ENCODE peak calls at places on chromosomes 6 and 20, in four cellular contexts. Q is right lobe of liver; J is cardiac fibroblast; Z is CD8-positive, alpha-beta T cell. E is an unnamed sample.

GRCh38 chr6:106083618-106084017 is 2.5 kb upstream of the PRDM1 start:
- DNase-seq in Q (no peak), J (no peak), Z (no peak), E (no peak)

GRCh38 chr6:35360349-35361138 is 18.2 kb downstream of the PPARD start:
- DNase-seq in Q (peak; percentile 70), J (peak; percentile 40), Z (no peak), E (no peak)

GRCh38 chr6:88161921-88162320 is 4.2 kb downstream of the CNR1 start:
- DNase-seq in Q (no peak), J (no peak), Z (no peak), E (no peak)

GRCh38 chr6:25249133-25249532 is 30.0 kb upstream of the CARMIL1 start:
- DNase-seq in Q (no peak), J (no peak), Z (no peak), E (no peak)

GRCh38 chr20:60306516-60306915 is 348.3 kb downstream of the CDH26 start:
- DNase-seq in Q (no peak), J (no peak), Z (no peak), E (no peak)

GRCh38 chr6:88871498-88871897 is 91.9 kb downstream of the RNGTT start:
- DNase-seq in Q (no peak), J (no peak), Z (no peak), E (peak; percentile 8)

GRCh38 chr20:61457725-61458124 is 205.7 kb downstream of the CDH4 start:
- DNase-seq in Q (no peak), J (no peak), Z (no peak), E (no peak)

GRCh38 chr6:92559002-92559401 is 860.4 kb downstream of the EPHA7 start:
- DNase-seq in Q (no peak), J (no peak), Z (no peak), E (peak; percentile 2)

GRCh38 chr6:4804095-4804494 is 27.9 kb downstream of the CDYL start:
- DNase-seq in Q (no peak), J (peak; percentile 27), Z (no peak), E (peak; percentile 72)

GRCh38 chr20:8807480-8808179 is 261.3 kb upstream of the PLCB4 start:
- DNase-seq in Q (no peak), J (no peak), Z (no peak), E (no peak)

GRCh38 chr6:116954938-116955337 is 77.9 kb downstream of the RFX6 start:
- DNase-seq in Q (peak; percentile 16), J (no peak), Z (no peak), E (no peak)

GRCh38 chr20:4511776-4512175 is 209.9 kb upstream of the PRND start:
- DNase-seq in Q (no peak), J (no peak), Z (no peak), E (no peak)

GRCh38 chr6:5379647-5380242 is 118.4 kb downstream of the FARS2 start:
- DNase-seq in Q (no peak), J (peak; percentile 58), Z (no peak), E (peak; percentile 76)

GRCh38 chr6:110688661-110689268 is 126.5 kb downstream of the CDK19 start:
- DNase-seq in Q (no peak), J (no peak), Z (no peak), E (no peak)

GRCh38 chr20:34333786-34334185 is 29.3 kb upstream of the ITCH start:
- DNase-seq in Q (no peak), J (no peak), Z (no peak), E (no peak)

GRCh38 chr6:88361754-88362153 is 195.6 kb upstream of the CNR1 start:
- DNase-seq in Q (no peak), J (no peak), Z (no peak), E (no peak)

GRCh38 chr6:84074988-84075781 is 41.6 kb downstream of the MRAP2 start:
- DNase-seq in Q (no peak), J (peak; percentile 28), Z (no peak), E (peak; percentile 6)

GRCh38 chr6:157219201-157220200 is 103.8 kb downstream of the TMEM242 start:
- DNase-seq in Q (no peak), J (peak; percentile 46), Z (no peak), E (peak; percentile 56)

GRCh38 chr6:35188886-35189285 is 24.9 kb upstream of the SCUBE3 start:
- DNase-seq in Q (no peak), J (no peak), Z (no peak), E (no peak)

GRCh38 chr6:130293800-130294199 is 71.0 kb upstream of the SAMD3 start:
- DNase-seq in Q (no peak), J (peak; percentile 66), Z (peak; percentile 29), E (peak; percentile 70)

GRCh38 chr20:16187956-16188616 is 385.2 kb downstream of the KIF16B start:
- DNase-seq in Q (no peak), J (no peak), Z (no peak), E (no peak)

GRCh38 chr6:133835901-133836300 is 53.0 kb upstream of the TCF21 start:
- DNase-seq in Q (no peak), J (peak; percentile 50), Z (no peak), E (peak; percentile 62)

GRCh38 chr6:157848693-157849092 is 25.6 kb downstream of the SNX9 start:
- DNase-seq in Q (no peak), J (no peak), Z (no peak), E (no peak)

GRCh38 chr6:98787961-98788360 is 46.4 kb upstream of the POU3F2 start:
- DNase-seq in Q (no peak), J (no peak), Z (no peak), E (no peak)

GRCh38 chr20:55354700-55355099 is 650.6 kb downstream of the CBLN4 start:
- DNase-seq in Q (no peak), J (no peak), Z (no peak), E (no peak)

GRCh38 chr6:45256697-45257695 is 71.1 kb upstream of the RUNX2 start:
- DNase-seq in Q (no peak), J (peak; percentile 51), Z (no peak), E (peak; percentile 46)

GRCh38 chr20:47792021-47792618 is 6.8 kb upstream of the SULF2 start:
- DNase-seq in Q (no peak), J (peak; percentile 99), Z (no peak), E (peak; percentile 84)

GRCh38 chr20:50303573-50304500 is 113.2 kb downstream of the CEBPB start:
- DNase-seq in Q (peak; percentile 90), J (peak; percentile 98), Z (no peak), E (peak; percentile 90)

GRCh38 chr6:100879317-100879716 is 1.8 kb downstream of the ASCC3 start:
- DNase-seq in Q (no peak), J (no peak), Z (no peak), E (no peak)

GRCh38 chr20:6580486-6580885 is 187.0 kb upstream of the BMP2 start:
- DNase-seq in Q (no peak), J (no peak), Z (no peak), E (no peak)

GRCh38 chr20:48571945-48572589 is 255.7 kb downstream of the PREX1 start:
- DNase-seq in Q (no peak), J (no peak), Z (no peak), E (no peak)

GRCh38 chr6:2226775-2227174 is 18.6 kb downstream of the GMDS start:
- DNase-seq in Q (no peak), J (no peak), Z (no peak), E (no peak)

GRCh38 chr6:15247750-15248450 is 2.0 kb downstream of the JARID2 start:
- DNase-seq in Q (peak; percentile 74), J (peak; percentile 67), Z (peak; percentile 39), E (no peak)

GRCh38 chr6:30682181-30683117 is 4.0 kb downstream of the PPP1R18 start:
- DNase-seq in Q (peak; percentile 87), J (peak; percentile 82), Z (peak; percentile 92), E (peak; percentile 97)

GRCh38 chr20:35994994-35995453 is 26.6 kb downstream of the CNBD2 start:
- DNase-seq in Q (peak; percentile 84), J (peak; percentile 89), Z (peak; percentile 83), E (peak; percentile 89)

GRCh38 chr20:63087872-63088680 is 81.3 kb upstream of the BHLHE23 start:
- DNase-seq in Q (peak; percentile 5), J (no peak), Z (no peak), E (no peak)

GRCh38 chr6:39962831-39963230 is 28.6 kb upstream of the MOCS1 start:
- DNase-seq in Q (no peak), J (no peak), Z (no peak), E (peak; percentile 38)

GRCh38 chr20:15253431-15253830 is 916.0 kb upstream of the FLRT3 start:
- DNase-seq in Q (no peak), J (no peak), Z (no peak), E (no peak)

GRCh38 chr20:38731738-38732113 is 7.4 kb downstream of the SLC32A1 start:
- DNase-seq in Q (no peak), J (no peak), Z (no peak), E (no peak)

GRCh38 chr20:38729767-38730166 is 5.5 kb downstream of the SLC32A1 start:
- DNase-seq in Q (no peak), J (no peak), Z (no peak), E (no peak)

GRCh38 chr20:38732981-38733380 is 8.7 kb downstream of the SLC32A1 start:
- DNase-seq in Q (no peak), J (no peak), Z (no peak), E (no peak)

GRCh38 chr20:38730167-38730988 is 6.1 kb downstream of the SLC32A1 start:
- DNase-seq in Q (no peak), J (no peak), Z (peak; percentile 48), E (no peak)

DNA sequence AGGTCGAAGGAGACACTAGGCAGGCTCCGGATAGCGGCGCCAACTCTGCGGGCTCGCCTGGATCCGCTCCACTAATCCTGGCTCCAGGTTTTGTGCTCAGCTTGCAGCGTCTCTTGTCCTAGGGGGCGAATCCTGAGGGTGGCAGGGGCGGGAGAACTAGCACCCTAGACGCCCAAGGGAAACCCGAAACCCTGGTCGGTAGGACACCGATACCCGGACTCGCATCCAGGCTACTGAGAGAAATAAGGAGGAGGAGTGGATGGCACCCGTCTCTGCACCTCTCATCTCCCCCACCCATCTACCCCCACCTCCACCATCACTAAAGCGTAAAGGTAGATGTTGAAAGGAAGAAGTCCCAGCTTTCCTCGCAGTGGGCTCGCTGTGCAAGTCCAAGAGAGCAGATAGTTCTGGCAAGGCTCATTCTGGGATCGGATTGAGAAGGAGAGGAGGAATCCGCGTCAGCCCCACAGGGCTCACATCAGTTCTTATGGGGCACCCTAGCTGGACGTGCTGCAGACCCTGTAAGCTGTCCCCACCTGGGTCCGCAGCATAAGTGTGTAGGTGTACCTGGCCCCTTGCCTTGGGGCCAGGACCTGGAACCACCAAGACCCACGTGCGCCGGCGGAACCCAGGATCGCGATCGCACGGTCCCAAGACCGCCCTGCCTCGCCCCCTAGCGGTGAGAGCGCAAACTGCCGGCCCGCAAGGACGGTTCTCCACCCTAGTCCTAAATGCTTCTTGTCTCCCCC is 6.9 kb downstream of the SLC32A1 start:
- DNase-seq in Q (peak; percentile 76), J (peak; percentile 63), Z (peak; percentile 71), E (peak; percentile 33)
- H3K4me3 ChIP-seq in Q (peak overlapping the region; percentile 6), J (peak overlapping the region; percentile 28), Z (peak overlapping the region; percentile 65), E (peak overlapping the region; percentile 26)

GRCh38 chr20:46202758-46203509 is 84.8 kb downstream of the CD40 start:
- DNase-seq in Q (no peak), J (peak; percentile 39), Z (no peak), E (peak; percentile 27)
- H3K4me3 ChIP-seq in Q (no peak overlapping the region), J (no peak overlapping the region), Z (no peak overlapping the region), E (no peak overlapping the region)

GRCh38 chr6:47229255-47229654 is 80.5 kb downstream of the TNFRSF21 start:
- DNase-seq in Q (no peak), J (no peak), Z (no peak), E (no peak)

GRCh38 chr6:47234258-47234933 is 75.3 kb downstream of the TNFRSF21 start:
- DNase-seq in Q (no peak), J (no peak), Z (no peak), E (no peak)

GRCh38 chr6:47235964-47236760 is 73.5 kb downstream of the TNFRSF21 start:
- DNase-seq in Q (no peak), J (peak; percentile 29), Z (no peak), E (no peak)

GRCh38 chr6:47230579-47230978 is 79.1 kb downstream of the TNFRSF21 start:
- DNase-seq in Q (no peak), J (no peak), Z (no peak), E (no peak)
- H3K4me3 ChIP-seq in Q (no peak overlapping the region), J (no peak overlapping the region), Z (no peak overlapping the region), E (no peak overlapping the region)

GRCh38 chr6:144582939-144583613 is 297.9 kb downstream of the UTRN start:
- DNase-seq in Q (peak; percentile 42), J (peak; percentile 34), Z (peak; percentile 33), E (peak; percentile 64)
- H3K4me3 ChIP-seq in Q (no peak overlapping the region), J (peak overlapping the region; percentile 9), Z (peak overlapping the region; percentile 31), E (peak overlapping the region; percentile 20)